ENCODE peak calls at places on chromosome 11, in five cellular contexts. One of them, this sample, is unnamed.

GRCh38 chr11:19816817-19817216 is 104.2 kb downstream of the NAV2 start:
- DNase-seq in HAP-1: no peak
- DNase-seq in fibroblast of mammary gland: no peak
- DNase-seq in lower leg skin: no peak
- DNase-seq in A673: no peak
- DNase-seq in this sample: no peak

GRCh38 chr11:106585061-106585460 is 433.2 kb downstream of the GUCY1A2 start:
- DNase-seq in HAP-1: no peak
- DNase-seq in fibroblast of mammary gland: peak
- DNase-seq in lower leg skin: no peak
- DNase-seq in A673: peak
- DNase-seq in this sample: peak

GRCh38 chr11:59647245-59647965 is 21.4 kb downstream of the PATL1 start:
- DNase-seq in HAP-1: no peak
- DNase-seq in fibroblast of mammary gland: no peak
- DNase-seq in lower leg skin: no peak
- DNase-seq in A673: no peak
- DNase-seq in this sample: no peak

GRCh38 chr11:83219095-83219494 is 25.6 kb downstream of the ANKRD42 start:
- DNase-seq in HAP-1: no peak
- DNase-seq in fibroblast of mammary gland: peak
- DNase-seq in lower leg skin: no peak
- DNase-seq in A673: peak
- DNase-seq in this sample: no peak

GRCh38 chr11:68137833-68138232 is 16.6 kb upstream of the CHKA start:
- DNase-seq in HAP-1: no peak
- DNase-seq in fibroblast of mammary gland: no peak
- DNase-seq in lower leg skin: no peak
- DNase-seq in A673: no peak
- DNase-seq in this sample: no peak

GRCh38 chr11:14065692-14066091 is 103.2 kb downstream of the SPON1 start:
- DNase-seq in HAP-1: no peak
- DNase-seq in fibroblast of mammary gland: no peak
- DNase-seq in lower leg skin: no peak
- DNase-seq in A673: no peak
- DNase-seq in this sample: no peak

GRCh38 chr11:2193099-2193886 is 21.7 kb upstream of the TH start:
- DNase-seq in HAP-1: no peak
- DNase-seq in fibroblast of mammary gland: no peak
- DNase-seq in lower leg skin: no peak
- DNase-seq in A673: no peak
- DNase-seq in this sample: no peak

GRCh38 chr11:70877151-70877550 is 375.2 kb downstream of the SHANK2 start:
- DNase-seq in HAP-1: no peak
- DNase-seq in fibroblast of mammary gland: no peak
- DNase-seq in lower leg skin: no peak
- DNase-seq in A673: no peak
- DNase-seq in this sample: no peak

GRCh38 chr11:18313985-18314763 is 7.8 kb downstream of the HPS5 start:
- DNase-seq in HAP-1: peak
- DNase-seq in fibroblast of mammary gland: peak
- DNase-seq in lower leg skin: no peak
- DNase-seq in A673: no peak
- DNase-seq in this sample: peak

GRCh38 chr11:122584670-122585069 is 70.9 kb upstream of the UBASH3B start:
- DNase-seq in HAP-1: no peak
- DNase-seq in fibroblast of mammary gland: peak
- DNase-seq in lower leg skin: no peak
- DNase-seq in A673: no peak
- DNase-seq in this sample: no peak

GRCh38 chr11:8290122-8290810 is 26.6 kb upstream of the LMO1 start:
- DNase-seq in HAP-1: no peak
- DNase-seq in fibroblast of mammary gland: no peak
- DNase-seq in lower leg skin: peak
- DNase-seq in A673: no peak
- DNase-seq in this sample: no peak

GRCh38 chr11:64447717-64448598 is 89.0 kb downstream of the RPS6KA4 start:
- DNase-seq in HAP-1: no peak
- DNase-seq in fibroblast of mammary gland: no peak
- DNase-seq in lower leg skin: peak
- DNase-seq in A673: peak
- DNase-seq in this sample: peak

GRCh38 chr11:93192163-93192562 is 5.6 kb downstream of the SLC36A4 start:
- DNase-seq in HAP-1: no peak
- DNase-seq in fibroblast of mammary gland: no peak
- DNase-seq in lower leg skin: no peak
- DNase-seq in A673: no peak
- DNase-seq in this sample: no peak

GRCh38 chr11:122778148-122778547 is 60.2 kb upstream of the CRTAM start:
- DNase-seq in HAP-1: no peak
- DNase-seq in fibroblast of mammary gland: peak
- DNase-seq in lower leg skin: no peak
- DNase-seq in A673: no peak
- DNase-seq in this sample: peak

GRCh38 chr11:4090258-4090657 is 4.3 kb upstream of the RRM1 start:
- DNase-seq in HAP-1: no peak
- DNase-seq in fibroblast of mammary gland: no peak
- DNase-seq in lower leg skin: no peak
- DNase-seq in A673: no peak
- DNase-seq in this sample: no peak

GRCh38 chr11:72358461-72359405 is 75.6 kb downstream of the CLPB start:
- DNase-seq in HAP-1: no peak
- DNase-seq in fibroblast of mammary gland: no peak
- DNase-seq in lower leg skin: no peak
- DNase-seq in A673: no peak
- DNase-seq in this sample: no peak

GRCh38 chr11:78190374-78190773 is 1.7 kb downstream of the USP35 start:
- DNase-seq in HAP-1: no peak
- DNase-seq in fibroblast of mammary gland: no peak
- DNase-seq in lower leg skin: no peak
- DNase-seq in A673: no peak
- DNase-seq in this sample: no peak

GRCh38 chr11:8342821-8343681 is 79.4 kb upstream of the LMO1 start:
- DNase-seq in HAP-1: no peak
- DNase-seq in fibroblast of mammary gland: no peak
- DNase-seq in lower leg skin: no peak
- DNase-seq in A673: no peak
- DNase-seq in this sample: no peak

GRCh38 chr11:87895021-87895420 is 280.2 kb downstream of the RAB38 start:
- DNase-seq in HAP-1: no peak
- DNase-seq in fibroblast of mammary gland: no peak
- DNase-seq in lower leg skin: no peak
- DNase-seq in A673: no peak
- DNase-seq in this sample: no peak

GRCh38 chr11:70948416-70948815 is 304.0 kb downstream of the SHANK2 start:
- DNase-seq in HAP-1: no peak
- DNase-seq in fibroblast of mammary gland: no peak
- DNase-seq in lower leg skin: no peak
- DNase-seq in A673: no peak
- DNase-seq in this sample: no peak

GRCh38 chr11:120931057-120931779 is 92.7 kb upstream of the TBCEL start:
- DNase-seq in HAP-1: peak
- DNase-seq in fibroblast of mammary gland: no peak
- DNase-seq in lower leg skin: no peak
- DNase-seq in A673: no peak
- DNase-seq in this sample: no peak

GRCh38 chr11:20621679-20622078 is 22.3 kb downstream of the SLC6A5 start:
- DNase-seq in HAP-1: no peak
- DNase-seq in fibroblast of mammary gland: no peak
- DNase-seq in lower leg skin: no peak
- DNase-seq in A673: no peak
- DNase-seq in this sample: no peak